ENCODE peak calls at places on chromosome 20, in six cellular contexts. S is breast epithelium, C is astrocyte of the spinal cord, B is right lobe of liver, T is cardiac muscle cell, P is NB4. N is an unnamed sample.

GRCh38 chr20:14451458-14451857 is 114.0 kb upstream of the FLRT3 start:
- DNase-seq in S (no peak), C (no peak), B (no peak), T (no peak), P (no peak), N (no peak)

GRCh38 chr20:50580016-50580747 is 70.0 kb downstream of the PTPN1 start:
- DNase-seq in S (peak), C (peak), B (peak), T (peak), P (peak), N (no peak)

GRCh38 chr20:11912013-11912663 is 5.6 kb upstream of the BTBD3 start:
- DNase-seq in S (no peak), C (no peak), B (no peak), T (peak), P (peak), N (no peak)

GRCh38 chr20:29740601-29740950 is 1516.9 kb upstream of the DEFB115 start:
- DNase-seq in S (no peak), C (no peak), B (peak), T (no peak), P (no peak), N (no peak)

GRCh38 chr20:46558511-46558959 is 8.1 kb upstream of the OCSTAMP start:
- DNase-seq in S (no peak), C (peak), B (no peak), T (no peak), P (no peak), N (no peak)

GRCh38 chr20:437787-438486 is 24.4 kb downstream of the TBC1D20 start:
- DNase-seq in S (no peak), C (no peak), B (no peak), T (no peak), P (no peak), N (no peak)

GRCh38 chr20:51800132-51800721 is 2.1 kb downstream of the SALL4 start:
- DNase-seq in S (peak), C (peak), B (peak), T (peak), P (peak), N (peak)

GRCh38 chr20:13423472-13424173 is 202.5 kb downstream of the ISM1 start:
- DNase-seq in S (no peak), C (no peak), B (no peak), T (no peak), P (no peak), N (no peak)

GRCh38 chr20:8215516-8215915 is 83.5 kb downstream of the PLCB1 start:
- DNase-seq in S (no peak), C (peak), B (no peak), T (no peak), P (no peak), N (no peak)

GRCh38 chr20:52923123-52923543 is 49.0 kb upstream of the TSHZ2 start:
- DNase-seq in S (no peak), C (peak), B (no peak), T (no peak), P (peak), N (no peak)

GRCh38 chr20:33209789-33210188 is 7.4 kb upstream of the BPIFA3 start:
- DNase-seq in S (no peak), C (peak), B (peak), T (peak), P (peak), N (peak)

GRCh38 chr20:59604770-59605665 is 678 bp downstream of the PHACTR3 start:
- DNase-seq in S (no peak), C (no peak), B (no peak), T (no peak), P (peak), N (no peak)

GRCh38 chr20:58528412-58528811 is 13.2 kb upstream of the APCDD1L start:
- DNase-seq in S (no peak), C (no peak), B (no peak), T (no peak), P (no peak), N (no peak)

GRCh38 chr20:24157213-24157612 is 168.6 kb upstream of the GGTLC1 start:
- DNase-seq in S (no peak), C (no peak), B (no peak), T (no peak), P (no peak), N (no peak)

GRCh38 chr20:24956001-24956761 is 7.1 kb downstream of the CST7 start:
- DNase-seq in S (no peak), C (no peak), B (no peak), T (no peak), P (no peak), N (no peak)

GRCh38 chr20:10708342-10709185 is 34.8 kb upstream of the JAG1 start:
- DNase-seq in S (no peak), C (peak), B (no peak), T (no peak), P (no peak), N (no peak)

GRCh38 chr20:42219005-42219404 is 600.8 kb upstream of the CHD6 start:
- DNase-seq in S (no peak), C (no peak), B (no peak), T (no peak), P (no peak), N (no peak)

GRCh38 chr20:59806578-59806975 is 126.9 kb downstream of the SYCP2 start:
- DNase-seq in S (no peak), C (no peak), B (no peak), T (no peak), P (no peak), N (no peak)

GRCh38 chr20:18739785-18740184 is 73.8 kb upstream of the SCP2D1 start:
- DNase-seq in S (no peak), C (peak), B (no peak), T (peak), P (no peak), N (no peak)

GRCh38 chr20:3238616-3239025 is 369 bp downstream of the SLC4A11 start:
- DNase-seq in S (no peak), C (no peak), B (no peak), T (no peak), P (peak), N (peak)

GRCh38 chr20:52972190-52972937 is at the start of gene TSHZ2:
- DNase-seq in S (peak), C (peak), B (peak), T (peak), P (no peak), N (peak)

GRCh38 chr20:24368253-24368652 is 101.2 kb upstream of the SYNDIG1 start:
- DNase-seq in S (no peak), C (no peak), B (no peak), T (no peak), P (no peak), N (no peak)

GRCh38 chr20:40941023-40941655 is 87.5 kb upstream of the TOP1 start:
- DNase-seq in S (no peak), C (no peak), B (no peak), T (no peak), P (peak), N (no peak)

GRCh38 chr20:59774204-59774641 is 159.2 kb downstream of the SYCP2 start:
- DNase-seq in S (no peak), C (no peak), B (peak), T (no peak), P (no peak), N (no peak)

GRCh38 chr20:60117040-60117439 is 158.8 kb downstream of the CDH26 start:
- DNase-seq in S (no peak), C (no peak), B (no peak), T (peak), P (peak), N (no peak)

GRCh38 chr20:38880952-38881735 is 45.1 kb upstream of the FAM83D start:
- DNase-seq in S (no peak), C (no peak), B (no peak), T (no peak), P (peak), N (no peak)

GRCh38 chr20:32837157-32837556 is 17.4 kb downstream of the MAPRE1 start:
- DNase-seq in S (no peak), C (no peak), B (no peak), T (no peak), P (no peak), N (no peak)

GRCh38 chr20:58708246-58708931 is 15.8 kb downstream of the NPEPL1 start:
- DNase-seq in S (peak), C (no peak), B (no peak), T (no peak), P (peak), N (no peak)

GRCh38 chr20:51412333-51412761 is 130.2 kb downstream of the NFATC2 start:
- DNase-seq in S (peak), C (peak), B (peak), T (no peak), P (no peak), N (no peak)

GRCh38 chr20:57167971-57168693 is 98.3 kb downstream of the BMP7 start:
- DNase-seq in S (no peak), C (no peak), B (no peak), T (no peak), P (no peak), N (no peak)

GRCh38 chr20:18585134-18585533 is 2.7 kb upstream of the DTD1 start:
- DNase-seq in S (no peak), C (peak), B (no peak), T (no peak), P (no peak), N (no peak)

GRCh38 chr20:5886788-5887187 is 63.5 kb downstream of the TRMT6 start:
- DNase-seq in S (no peak), C (no peak), B (no peak), T (no peak), P (no peak), N (no peak)

GRCh38 chr20:41133709-41134361 is 3.5 kb upstream of the PLCG1 start:
- DNase-seq in S (peak), C (no peak), B (peak), T (no peak), P (peak), N (peak)

GRCh38 chr20:46013826-46014516 is 5.3 kb downstream of the MMP9 start:
- DNase-seq in S (no peak), C (peak), B (no peak), T (peak), P (peak), N (peak)

GRCh38 chr20:1874534-1875168 is 20.6 kb upstream of the SIRPA start:
- DNase-seq in S (no peak), C (no peak), B (no peak), T (no peak), P (peak), N (no peak)

GRCh38 chr20:31988430-31989015 is 20.6 kb downstream of the XKR7 start:
- DNase-seq in S (no peak), C (no peak), B (no peak), T (no peak), P (no peak), N (no peak)

GRCh38 chr20:58407966-58408557 is 19.0 kb downstream of the VAPB start:
- DNase-seq in S (no peak), C (no peak), B (no peak), T (no peak), P (no peak), N (no peak)

GRCh38 chr20:17825949-17826843 is 126.4 kb downstream of the BANF2 start:
- DNase-seq in S (no peak), C (peak), B (no peak), T (no peak), P (no peak), N (no peak)

GRCh38 chr20:9072741-9073310 is 3.9 kb downstream of the PLCB4 start:
- DNase-seq in S (no peak), C (no peak), B (no peak), T (no peak), P (no peak), N (no peak)

GRCh38 chr20:41356951-41357350 is 9.7 kb downstream of the EMILIN3 start:
- DNase-seq in S (no peak), C (no peak), B (no peak), T (no peak), P (no peak), N (no peak)

GRCh38 chr20:63829598-63829942 is 1.5 kb downstream of the ZBTB46 start:
- DNase-seq in S (no peak), C (no peak), B (no peak), T (no peak), P (peak), N (no peak)
- H3K4me3 ChIP-seq in S (peak), C (peak), B (peak), T (peak), P (peak), N (no peak)

DNA sequence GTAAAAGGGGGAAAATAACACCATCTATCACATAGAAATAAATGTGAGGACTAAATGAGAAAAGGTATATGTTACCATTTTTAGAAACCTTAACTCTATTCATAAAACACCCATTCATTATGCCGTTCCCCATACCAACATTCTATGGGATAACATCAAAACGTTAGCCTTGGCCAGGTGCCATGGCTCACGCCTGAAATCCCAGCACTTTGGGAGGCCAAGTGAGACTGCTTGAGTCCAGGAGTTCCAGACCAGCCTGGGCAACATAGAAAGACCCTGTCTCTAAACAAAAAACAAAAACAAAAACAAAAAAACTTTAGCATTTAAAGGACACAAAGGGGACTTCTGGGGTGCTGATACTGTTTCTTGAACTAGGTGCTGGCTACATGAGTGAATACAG is 1.3 kb downstream of the PIGU start:
- DNase-seq in S (no peak), C (no peak), B (no peak), T (no peak), P (no peak), N (no peak)
- H3K4me3 ChIP-seq in S (no peak), C (no peak), B (no peak), T (peak), P (peak), N (no peak)

GRCh38 chr20:62726716-62727583 is 18.3 kb downstream of the NTSR1 start:
- DNase-seq in S (no peak), C (no peak), B (no peak), T (no peak), P (no peak), N (no peak)

GRCh38 chr20:62728781-62729300 is 20.2 kb downstream of the NTSR1 start:
- DNase-seq in S (no peak), C (no peak), B (no peak), T (no peak), P (peak), N (no peak)

GRCh38 chr20:62728028-62728780 is 19.6 kb downstream of the NTSR1 start:
- DNase-seq in S (no peak), C (no peak), B (no peak), T (no peak), P (peak), N (no peak)

GRCh38 chr20:62726276-62726675 is 17.6 kb downstream of the NTSR1 start:
- DNase-seq in S (no peak), C (no peak), B (no peak), T (no peak), P (no peak), N (no peak)

DNA sequence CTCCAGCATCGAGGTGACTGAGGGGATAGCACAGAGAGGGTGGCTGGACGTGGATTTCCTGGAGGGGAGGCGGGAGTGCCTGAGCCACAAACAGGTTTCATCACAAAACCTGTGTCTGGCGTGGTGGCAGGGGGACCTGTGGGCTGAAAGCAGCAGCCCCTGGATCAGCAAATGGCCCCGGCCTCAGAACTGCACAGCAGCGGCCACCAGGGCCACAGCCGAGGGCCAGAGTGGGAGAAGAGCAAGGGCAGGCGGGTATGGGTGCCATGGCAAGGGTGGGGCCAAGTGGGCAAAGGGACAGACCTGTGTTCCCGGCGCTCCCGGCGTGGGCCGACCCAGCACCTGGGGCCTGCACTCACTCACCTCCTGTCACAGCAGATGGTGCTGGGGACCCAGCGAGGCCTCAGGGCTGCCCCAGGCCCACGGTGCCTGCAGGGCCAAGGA is 19.0 kb downstream of the NTSR1 start:
- DNase-seq in S (no peak), C (no peak), B (no peak), T (no peak), P (peak), N (no peak)
- H3K4me3 ChIP-seq in S (no peak), C (no peak), B (no peak), T (no peak), P (no peak), N (no peak)

GRCh38 chr20:4512891-4513550 is 208.7 kb upstream of the PRND start:
- DNase-seq in S (no peak), C (peak), B (no peak), T (no peak), P (no peak), N (no peak)
- H3K4me3 ChIP-seq in S (no peak), C (no peak), B (no peak), T (no peak), P (no peak), N (no peak)

DNA sequence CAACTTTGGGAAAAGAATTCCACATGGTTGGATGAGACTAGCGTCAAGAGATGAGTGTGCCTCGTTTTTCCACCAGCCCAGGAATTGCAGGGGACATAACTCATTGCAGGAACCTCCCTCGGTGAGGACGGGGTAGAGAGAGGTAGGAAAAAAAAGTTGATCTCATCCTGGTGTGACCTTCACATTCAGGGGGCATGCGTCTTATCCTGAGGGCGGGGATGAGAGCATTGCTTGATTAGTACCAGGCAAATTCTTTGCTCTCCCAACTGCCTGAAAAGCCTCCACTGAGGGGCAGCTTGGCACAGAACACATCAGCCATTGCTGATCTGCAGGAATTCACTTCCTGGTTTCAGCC is 11.8 kb downstream of the TLDC2 start:
- DNase-seq in S (no peak), C (no peak), B (no peak), T (no peak), P (no peak), N (no peak)
- H3K4me3 ChIP-seq in S (no peak), C (no peak), B (no peak), T (no peak), P (no peak), N (no peak)

GRCh38 chr20:22584922-22585785 is 782 bp upstream of the FOXA2 start:
- DNase-seq in S (no peak), C (no peak), B (peak), T (peak), P (no peak), N (no peak)

GRCh38 chr20:22586645-22587310 is 2.4 kb upstream of the FOXA2 start:
- DNase-seq in S (no peak), C (no peak), B (peak), T (peak), P (peak), N (no peak)

GRCh38 chr20:22584630-22584921 is 204 bp upstream of the FOXA2 start:
- DNase-seq in S (no peak), C (no peak), B (peak), T (no peak), P (no peak), N (no peak)

GRCh38 chr20:22583773-22584629 is at the start of gene FOXA2:
- DNase-seq in S (no peak), C (peak), B (peak), T (peak), P (no peak), N (no peak)

GRCh38 chr20:22585786-22586493 is 1.6 kb upstream of the FOXA2 start:
- DNase-seq in S (no peak), C (no peak), B (no peak), T (no peak), P (no peak), N (no peak)
- H3K4me3 ChIP-seq in S (no peak), C (no peak), B (peak), T (no peak), P (no peak), N (no peak)